ENCODE peak calls at places on chromosomes 11 and 22, in four cellular contexts. One of them, this sample, is unnamed.

GRCh38 chr11:116232364-116232801 is 540.4 kb downstream of the BUD13 start:
- DNase-seq in breast epithelium: no peak
- DNase-seq in GM12865: no peak
- DNase-seq in tibial artery: no peak
- DNase-seq in this sample: no peak

GRCh38 chr11:129455101-129455500 is 79.5 kb downstream of the BARX2 start:
- DNase-seq in breast epithelium: no peak
- DNase-seq in GM12865: no peak
- DNase-seq in tibial artery: no peak
- DNase-seq in this sample: no peak

GRCh38 chr11:93743316-93743715 is 1.8 kb downstream of the C11orf54 start:
- DNase-seq in breast epithelium: no peak
- DNase-seq in GM12865: no peak
- DNase-seq in tibial artery: no peak
- DNase-seq in this sample: no peak

GRCh38 chr11:102831128-102831708 is 12.2 kb downstream of the MMP3 start:
- DNase-seq in breast epithelium: no peak
- DNase-seq in GM12865: peak
- DNase-seq in tibial artery: no peak
- DNase-seq in this sample: no peak

GRCh38 chr22:29202231-29203192 is 3.2 kb upstream of the EMID1 start:
- DNase-seq in breast epithelium: no peak
- DNase-seq in GM12865: peak
- DNase-seq in tibial artery: peak
- DNase-seq in this sample: no peak

GRCh38 chr22:40509401-40510134 is 127.0 kb downstream of the MRTFA start:
- DNase-seq in breast epithelium: no peak
- DNase-seq in GM12865: no peak
- DNase-seq in tibial artery: peak
- DNase-seq in this sample: no peak

GRCh38 chr11:105219269-105219668 is 79.7 kb upstream of the CARD18 start:
- DNase-seq in breast epithelium: no peak
- DNase-seq in GM12865: peak
- DNase-seq in tibial artery: no peak
- DNase-seq in this sample: no peak

GRCh38 chr22:49514656-49515055 is 313.0 kb downstream of the BRD1 start:
- DNase-seq in breast epithelium: peak
- DNase-seq in GM12865: no peak
- DNase-seq in tibial artery: no peak
- DNase-seq in this sample: no peak

GRCh38 chr22:49901457-49901856 is 16.8 kb downstream of the ALG12 start:
- DNase-seq in breast epithelium: no peak
- DNase-seq in GM12865: no peak
- DNase-seq in tibial artery: no peak
- DNase-seq in this sample: no peak

GRCh38 chr11:11381471-11382100 is 28.5 kb upstream of the CSNK2A3 start:
- DNase-seq in breast epithelium: no peak
- DNase-seq in GM12865: no peak
- DNase-seq in tibial artery: no peak
- DNase-seq in this sample: no peak

GRCh38 chr11:84345597-84345996 is 1059.4 kb upstream of the CCDC90B start:
- DNase-seq in breast epithelium: no peak
- DNase-seq in GM12865: no peak
- DNase-seq in tibial artery: no peak
- DNase-seq in this sample: no peak

GRCh38 chr11:120272303-120272702 is 32.4 kb downstream of the POU2F3 start:
- DNase-seq in breast epithelium: no peak
- DNase-seq in GM12865: no peak
- DNase-seq in tibial artery: no peak
- DNase-seq in this sample: no peak

GRCh38 chr22:27212617-27213177 is 555.3 kb downstream of the MIAT start:
- DNase-seq in breast epithelium: no peak
- DNase-seq in GM12865: no peak
- DNase-seq in tibial artery: peak
- DNase-seq in this sample: peak

GRCh38 chr22:45572444-45572843 is 69.8 kb downstream of the FBLN1 start:
- DNase-seq in breast epithelium: no peak
- DNase-seq in GM12865: no peak
- DNase-seq in tibial artery: no peak
- DNase-seq in this sample: no peak

GRCh38 chr11:118176400-118177134 is at the start of gene SCN2B:
- DNase-seq in breast epithelium: no peak
- DNase-seq in GM12865: no peak
- DNase-seq in tibial artery: no peak
- DNase-seq in this sample: no peak

GRCh38 chr22:20080776-20081654 is 974 bp downstream of the DGCR8 start:
- DNase-seq in breast epithelium: no peak
- DNase-seq in GM12865: peak
- DNase-seq in tibial artery: no peak
- DNase-seq in this sample: no peak

GRCh38 chr11:121524233-121524631 is 71.5 kb upstream of the SORL1-AS1 start:
- DNase-seq in breast epithelium: no peak
- DNase-seq in GM12865: no peak
- DNase-seq in tibial artery: no peak
- DNase-seq in this sample: no peak

GRCh38 chr11:59175104-59175503 is 3.2 kb downstream of the DTX4 start:
- DNase-seq in breast epithelium: no peak
- DNase-seq in GM12865: peak
- DNase-seq in tibial artery: no peak
- DNase-seq in this sample: no peak

GRCh38 chr11:1760351-1761109 is 3.2 kb downstream of the CTSD start:
- DNase-seq in breast epithelium: no peak
- DNase-seq in GM12865: no peak
- DNase-seq in tibial artery: peak
- DNase-seq in this sample: peak

GRCh38 chr11:10441021-10441523 is 14.0 kb upstream of the AMPD3 start:
- DNase-seq in breast epithelium: no peak
- DNase-seq in GM12865: no peak
- DNase-seq in tibial artery: no peak
- DNase-seq in this sample: no peak

GRCh38 chr22:37626144-37626543 is 13.3 kb upstream of the SH3BP1 start:
- DNase-seq in breast epithelium: no peak
- DNase-seq in GM12865: peak
- DNase-seq in tibial artery: peak
- DNase-seq in this sample: peak

GRCh38 chr22:19880786-19881569 is 26.3 kb upstream of the GNB1L start:
- DNase-seq in breast epithelium: no peak
- DNase-seq in GM12865: no peak
- DNase-seq in tibial artery: peak
- DNase-seq in this sample: no peak

GRCh38 chr22:47198801-47199251 is 436.4 kb downstream of the TBC1D22A start:
- DNase-seq in breast epithelium: no peak
- DNase-seq in GM12865: no peak
- DNase-seq in tibial artery: no peak
- DNase-seq in this sample: no peak

GRCh38 chr11:19403196-19403895 is 162.6 kb upstream of the E2F8 start:
- DNase-seq in breast epithelium: no peak
- DNase-seq in GM12865: no peak
- DNase-seq in tibial artery: no peak
- DNase-seq in this sample: no peak

GRCh38 chr11:34904421-34904950 is 11.7 kb downstream of the APIP start:
- DNase-seq in breast epithelium: no peak
- DNase-seq in GM12865: no peak
- DNase-seq in tibial artery: no peak
- DNase-seq in this sample: no peak

GRCh38 chr11:112270551-112271180 is 10.0 kb upstream of the PLET1 start:
- DNase-seq in breast epithelium: no peak
- DNase-seq in GM12865: no peak
- DNase-seq in tibial artery: no peak
- DNase-seq in this sample: no peak

GRCh38 chr11:14584595-14584994 is 59.0 kb upstream of the PDE3B start:
- DNase-seq in breast epithelium: no peak
- DNase-seq in GM12865: no peak
- DNase-seq in tibial artery: no peak
- DNase-seq in this sample: no peak
- H3K4me3 ChIP-seq in breast epithelium: no peak
- H3K4me3 ChIP-seq in GM12865: no peak
- H3K4me3 ChIP-seq in tibial artery: no peak
- H3K4me3 ChIP-seq in this sample: no peak

GRCh38 chr11:115132829-115133228 is 371.4 kb downstream of the CADM1 start:
- DNase-seq in breast epithelium: no peak
- DNase-seq in GM12865: peak
- DNase-seq in tibial artery: no peak
- DNase-seq in this sample: no peak
- TF ChIP-seq CTCF in breast epithelium: no peak
- TF ChIP-seq CTCF in GM12865: peak
- TF ChIP-seq CTCF in tibial artery: no peak
- TF ChIP-seq CTCF in this sample: no peak

DNA sequence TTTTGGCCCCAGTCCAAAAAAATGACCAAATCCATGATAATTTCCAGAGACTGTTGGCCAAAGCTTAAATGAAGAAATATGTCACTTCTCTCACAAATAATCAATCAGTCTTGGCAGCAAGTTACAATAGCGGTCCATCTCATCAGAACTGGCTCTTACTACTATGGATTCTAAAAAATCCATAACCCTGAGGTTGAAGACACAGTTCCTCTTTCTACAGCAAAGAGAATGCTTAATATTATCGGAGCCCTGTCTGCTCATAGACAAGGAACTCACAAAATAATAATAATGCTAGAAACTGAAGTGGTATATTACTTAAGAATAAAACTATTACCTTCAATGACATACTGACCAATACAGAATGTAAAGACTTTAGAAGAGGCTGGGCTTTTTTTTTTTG is 1.1 kb upstream of the MS4A13 start:
- DNase-seq in breast epithelium: no peak
- DNase-seq in GM12865: no peak
- DNase-seq in tibial artery: no peak
- DNase-seq in this sample: no peak
- H3K4me3 ChIP-seq in breast epithelium: no peak
- H3K4me3 ChIP-seq in GM12865: no peak
- H3K4me3 ChIP-seq in tibial artery: no peak
- H3K4me3 ChIP-seq in this sample: no peak

GRCh38 chr11:73402834-73403185 is 26.6 kb downstream of the RELT start:
- DNase-seq in breast epithelium: no peak
- DNase-seq in GM12865: peak
- DNase-seq in tibial artery: no peak
- DNase-seq in this sample: no peak
- TF ChIP-seq CTCF in breast epithelium: no peak
- TF ChIP-seq CTCF in GM12865: peak
- TF ChIP-seq CTCF in tibial artery: no peak
- TF ChIP-seq CTCF in this sample: no peak

GRCh38 chr22:24810043-24810749 is 4.2 kb downstream of the SGSM1 start:
- DNase-seq in breast epithelium: no peak
- DNase-seq in GM12865: no peak
- DNase-seq in tibial artery: peak
- DNase-seq in this sample: peak

GRCh38 chr22:24812950-24813349 is 6.9 kb downstream of the SGSM1 start:
- DNase-seq in breast epithelium: no peak
- DNase-seq in GM12865: no peak
- DNase-seq in tibial artery: no peak
- DNase-seq in this sample: no peak

GRCh38 chr22:24816841-24817240 is 10.8 kb downstream of the SGSM1 start:
- DNase-seq in breast epithelium: no peak
- DNase-seq in GM12865: no peak
- DNase-seq in tibial artery: no peak
- DNase-seq in this sample: no peak

GRCh38 chr22:24809331-24809730 is 3.3 kb downstream of the SGSM1 start:
- DNase-seq in breast epithelium: no peak
- DNase-seq in GM12865: no peak
- DNase-seq in tibial artery: no peak
- DNase-seq in this sample: no peak

DNA sequence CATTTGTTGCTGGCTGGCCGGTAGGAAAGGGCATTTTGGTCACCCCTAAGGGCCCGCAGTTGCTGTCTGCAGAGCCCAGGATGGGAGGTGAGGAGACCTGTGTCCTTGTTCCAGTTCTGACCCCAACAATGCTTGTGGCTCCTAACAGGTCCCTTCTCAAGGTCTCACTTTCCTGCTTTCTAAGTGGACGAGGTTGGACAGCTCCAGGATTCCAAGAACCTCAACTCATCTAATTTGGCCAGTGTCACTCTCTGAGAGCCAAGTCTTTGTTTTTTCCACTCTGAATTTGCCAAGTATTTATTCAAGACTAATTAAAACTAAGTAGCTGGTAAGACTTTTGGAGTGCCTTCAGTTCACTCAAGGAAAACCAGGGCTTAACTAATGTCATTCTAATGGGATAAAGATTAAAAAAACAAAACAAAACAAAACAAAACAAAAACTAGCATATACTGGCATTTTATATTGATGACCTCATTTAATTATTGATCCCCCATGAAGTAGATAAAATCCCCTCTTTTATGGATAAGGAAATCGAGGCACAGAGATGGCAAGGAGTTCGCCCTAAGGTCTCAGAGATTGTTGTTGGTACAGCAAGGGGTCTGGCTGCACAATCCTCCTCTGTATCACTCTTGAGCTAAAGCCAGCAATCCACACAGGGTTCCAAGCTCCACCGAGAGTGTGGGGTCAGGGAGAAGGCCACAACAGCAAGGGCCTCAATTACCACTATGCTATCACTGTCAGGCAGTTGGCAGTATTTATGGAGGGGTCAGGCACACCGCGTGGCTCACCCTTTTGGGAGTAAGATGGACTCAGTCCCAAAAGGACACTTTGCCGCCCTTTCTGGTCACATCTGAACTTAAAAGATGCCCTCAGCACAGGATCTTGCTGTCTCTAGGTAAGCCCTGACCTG is 8.1 kb downstream of the SGSM1 start:
- DNase-seq in breast epithelium: no peak
- DNase-seq in GM12865: no peak
- DNase-seq in tibial artery: no peak
- DNase-seq in this sample: no peak
- H3K4me3 ChIP-seq in breast epithelium: no peak
- H3K4me3 ChIP-seq in GM12865: no peak
- H3K4me3 ChIP-seq in tibial artery: no peak
- H3K4me3 ChIP-seq in this sample: no peak

GRCh38 chr11:80107415-80107814 is 666.6 kb upstream of the TENM4 start:
- DNase-seq in breast epithelium: no peak
- DNase-seq in GM12865: no peak
- DNase-seq in tibial artery: no peak
- DNase-seq in this sample: no peak
- TF ChIP-seq CTCF in breast epithelium: no peak
- TF ChIP-seq CTCF in GM12865: no peak
- TF ChIP-seq CTCF in tibial artery: no peak
- TF ChIP-seq CTCF in this sample: no peak

DNA sequence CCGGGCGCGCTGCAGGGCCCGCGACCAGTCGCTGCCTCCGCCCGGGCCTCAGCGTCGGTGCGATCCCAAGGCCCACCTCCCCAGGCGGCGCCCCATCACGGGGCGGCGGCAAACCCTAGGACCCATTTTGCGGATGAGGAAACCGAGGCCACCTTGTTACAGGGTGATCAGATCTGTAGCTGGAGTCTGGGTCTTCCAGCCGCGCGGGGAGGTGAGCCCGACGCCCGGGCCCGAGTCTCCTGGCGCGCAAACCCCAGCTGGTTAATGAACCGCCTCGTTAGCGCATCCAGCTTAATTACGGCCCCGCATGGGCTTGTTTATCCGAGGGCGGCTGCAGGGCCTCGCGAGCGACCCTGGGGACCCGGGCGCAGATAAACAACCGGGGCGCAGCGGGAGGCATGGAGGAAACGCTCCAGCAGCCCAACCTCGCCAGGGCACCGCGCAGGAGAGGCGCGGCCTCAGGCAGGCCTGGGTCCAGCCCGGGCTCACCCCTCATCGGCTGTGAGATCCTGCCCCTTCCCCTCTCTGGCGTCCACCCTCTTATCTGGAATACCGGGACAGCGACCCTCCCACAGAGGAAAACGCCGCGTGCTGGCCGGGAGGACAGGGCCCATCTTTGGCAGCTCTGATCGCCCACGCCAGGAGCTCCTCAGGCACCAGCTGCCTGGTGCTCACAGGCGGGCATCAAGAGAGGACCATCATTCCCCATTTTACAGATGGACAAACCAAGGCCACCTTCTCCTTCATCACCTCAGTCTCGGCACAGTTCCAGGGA is 14.7 kb downstream of the OTUB1 start:
- DNase-seq in breast epithelium: no peak
- DNase-seq in GM12865: no peak
- DNase-seq in tibial artery: no peak
- DNase-seq in this sample: no peak
- H3K4me3 ChIP-seq in breast epithelium: peak
- H3K4me3 ChIP-seq in GM12865: no peak
- H3K4me3 ChIP-seq in tibial artery: peak
- H3K4me3 ChIP-seq in this sample: peak